ENCODE peak calls at places on chromosomes 11 and 22, in five cellular contexts. W, U, A, J and I are unnamed samples.

GRCh38 chr11:95715777-95716241 is 73.8 kb downstream of the FAM76B start:
- DNase-seq in A (no peak), U (no peak), W (peak), J (peak), I (peak)

GRCh38 chr22:50215297-50216049 is 14.7 kb downstream of the SELENOO start:
- DNase-seq in U (no peak), A (no peak), J (no peak), W (no peak), I (no peak)

GRCh38 chr11:22193348-22194051 is 615 bp downstream of the ANO5 start:
- DNase-seq in A (peak), U (no peak), J (no peak), W (peak), I (no peak)

GRCh38 chr11:112499153-112499907 is 238.7 kb upstream of the PLET1 start:
- DNase-seq in J (no peak), W (no peak), U (no peak), A (peak), I (no peak)

GRCh38 chr11:134950692-134951304 is 538.8 kb upstream of the B3GAT1 start:
- DNase-seq in J (peak), W (no peak), A (peak), U (no peak), I (peak)

GRCh38 chr11:46006418-46007070 is 84.1 kb downstream of the LARGE2 start:
- DNase-seq in W (peak), J (peak), U (peak), A (peak), I (peak)

GRCh38 chr11:103803062-103803461 is 233.4 kb upstream of the DDI1 start:
- DNase-seq in A (no peak), W (peak), J (peak), U (no peak), I (peak)

GRCh38 chr11:69778373-69778772 is 3.2 kb upstream of the FGF4 start:
- DNase-seq in J (no peak), W (no peak), U (no peak), A (no peak), I (no peak)

GRCh38 chr11:122862091-122862490 is 20.5 kb upstream of the JHY start:
- DNase-seq in U (no peak), A (no peak), W (no peak), J (no peak), I (no peak)

GRCh38 chr11:44861829-44862545 is 88.7 kb downstream of the TP53I11 start:
- DNase-seq in J (peak), W (peak), U (peak), A (peak), I (peak)

GRCh38 chr11:64934765-64935633 is 694 bp downstream of the GPHA2 start:
- DNase-seq in U (no peak), W (no peak), A (no peak), J (no peak), I (no peak)

GRCh38 chr11:87134524-87135106 is 96.9 kb downstream of the TMEM135 start:
- DNase-seq in J (no peak), A (no peak), U (no peak), W (no peak), I (no peak)

GRCh38 chr11:2107521-2107920 is 31.7 kb downstream of the IGF2 start:
- DNase-seq in U (peak), W (no peak), J (no peak), A (no peak), I (no peak)

GRCh38 chr11:94329501-94329900 is 25.1 kb downstream of the IZUMO1R start:
- DNase-seq in J (no peak), A (no peak), W (no peak), U (no peak), I (no peak)

GRCh38 chr11:128924109-128924508 is 18.6 kb downstream of the TP53AIP1 start:
- DNase-seq in U (no peak), J (no peak), W (no peak), A (no peak), I (no peak)

GRCh38 chr22:32603651-32604540 is 129.3 kb downstream of the FBXO7 start:
- DNase-seq in U (no peak), J (no peak), W (no peak), A (no peak), I (no peak)

GRCh38 chr22:20117656-20118571 is 888 bp upstream of the TRMT2A start:
- DNase-seq in A (peak), U (peak), J (peak), W (peak), I (peak)

GRCh38 chr22:49209452-49210195 is 618.0 kb downstream of the BRD1 start:
- DNase-seq in A (no peak), U (no peak), W (no peak), J (no peak), I (no peak)

GRCh38 chr11:84671325-84672019 is 955.7 kb downstream of the DLG2 start:
- DNase-seq in A (no peak), J (no peak), W (peak), U (no peak), I (no peak)

GRCh38 chr11:23404225-23405160 is 544.2 kb upstream of the CCDC179 start:
- DNase-seq in U (peak), W (no peak), J (no peak), A (no peak), I (no peak)

GRCh38 chr22:49694462-49695260 is 133.0 kb downstream of the BRD1 start:
- DNase-seq in W (no peak), J (no peak), A (no peak), U (no peak), I (no peak)

GRCh38 chr11:78354741-78355705 is 62.6 kb downstream of the GAB2 start:
- DNase-seq in J (no peak), A (peak), W (peak), U (no peak), I (peak)

GRCh38 chr22:24455039-24455438 is 27.6 kb downstream of the ADORA2A start:
- DNase-seq in U (no peak), J (no peak), A (no peak), W (no peak), I (no peak)

GRCh38 chr22:24453853-24454252 is 26.5 kb downstream of the ADORA2A start:
- DNase-seq in J (no peak), U (no peak), A (no peak), W (no peak), I (no peak)

GRCh38 chr22:24451162-24451561 is 23.8 kb downstream of the ADORA2A start:
- DNase-seq in J (no peak), U (no peak), A (no peak), W (no peak), I (no peak)

GRCh38 chr22:24446291-24446611 is 18.9 kb downstream of the ADORA2A start:
- DNase-seq in J (no peak), A (no peak), U (no peak), W (no peak), I (no peak)

DNA sequence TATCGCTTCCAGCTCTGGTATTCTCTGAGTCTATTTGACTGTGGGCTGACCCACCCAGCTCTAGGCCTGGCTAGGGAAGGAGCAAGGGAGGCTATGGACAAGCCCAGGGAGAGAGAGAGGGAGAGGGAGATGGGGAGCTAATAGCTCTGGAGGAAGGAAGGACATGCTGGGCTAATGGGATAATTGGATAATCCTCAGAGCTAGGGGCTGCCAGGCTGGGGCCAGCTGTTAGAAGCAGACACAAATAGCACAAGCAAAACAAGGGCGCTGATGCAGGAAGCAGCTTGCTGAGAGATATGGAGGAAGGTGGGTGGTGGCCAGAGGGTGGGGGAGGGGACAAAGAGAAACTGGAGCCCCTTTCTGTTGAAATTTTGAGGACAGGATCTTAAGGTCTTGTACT is 23.2 kb downstream of the ADORA2A start:
- DNase-seq in J (no peak), W (no peak), A (peak), U (no peak), I (no peak)
- H3K4me3 ChIP-seq in J (no peak), W (no peak), A (no peak), U (no peak), I (no peak)

DNA sequence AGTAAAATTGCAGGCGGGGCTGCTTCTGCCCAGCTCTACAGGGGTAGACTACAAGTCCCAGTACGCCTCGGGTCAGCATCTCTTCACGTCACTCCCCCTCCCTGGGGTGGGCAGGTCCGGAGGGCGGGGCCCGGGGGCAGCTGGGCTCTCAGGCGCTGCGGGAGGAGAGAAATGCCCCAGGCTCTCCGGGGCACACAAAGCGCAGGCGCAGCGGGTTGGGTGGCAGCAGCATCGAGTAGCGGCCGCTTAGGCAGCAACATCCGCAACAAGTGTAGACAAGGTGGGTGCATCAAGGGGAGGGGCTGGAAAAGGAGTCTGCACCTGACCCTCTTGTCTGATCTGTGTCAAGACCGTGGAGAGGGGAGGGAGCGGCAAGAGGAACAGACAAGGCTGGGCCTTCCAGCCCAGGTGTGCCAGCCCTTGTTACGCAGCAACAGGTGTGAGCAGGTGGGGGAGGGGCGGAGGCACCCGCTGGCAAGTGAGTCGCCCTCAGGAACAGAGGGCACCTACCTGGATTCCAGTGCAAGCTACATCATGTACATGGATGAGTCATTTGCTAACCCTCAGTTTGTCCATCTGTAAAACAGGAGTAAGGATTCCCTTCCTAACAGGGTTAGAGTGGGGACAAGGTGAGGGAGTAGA is 1.2 kb downstream of the PLEKHB1 start:
- DNase-seq in J (peak), A (peak), W (peak), U (peak), I (peak)
- H3K4me3 ChIP-seq in J (no peak), A (peak), W (peak), U (peak), I (peak)

DNA sequence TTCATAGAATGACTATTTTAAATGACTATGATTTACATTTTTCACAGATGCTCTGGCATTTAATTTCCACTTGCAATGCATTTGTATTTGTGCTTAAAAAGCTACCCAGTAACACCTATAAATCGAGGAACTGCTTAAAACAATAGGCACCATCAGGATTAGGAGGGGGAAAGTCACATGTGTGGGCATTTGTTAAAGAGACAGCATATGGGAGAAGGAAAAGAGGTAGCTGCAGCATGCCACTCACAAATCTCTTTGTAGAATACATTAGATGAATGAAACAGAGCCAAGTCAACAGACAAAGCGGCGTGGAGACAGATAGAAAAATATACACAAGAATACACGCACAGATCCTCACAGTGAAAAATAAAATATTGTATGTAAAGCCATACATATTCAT is 228.0 kb downstream of the CADM1 start:
- DNase-seq in A (no peak), U (no peak), J (no peak), W (no peak), I (no peak)
- H3K4me3 ChIP-seq in A (no peak), U (no peak), J (no peak), W (no peak), I (no peak)

GRCh38 chr11:8232849-8233606 is 30.6 kb downstream of the LMO1 start:
- DNase-seq in U (no peak), J (no peak), W (no peak), A (no peak), I (no peak)
- H3K4me3 ChIP-seq in U (no peak), J (no peak), W (no peak), A (no peak), I (no peak)

GRCh38 chr11:3380706-3381570 is 2.0 kb upstream of the ZNF195 start:
- DNase-seq in W (no peak), A (peak), J (peak), U (no peak), I (peak)
- H3K4me3 ChIP-seq in W (no peak), A (peak), J (no peak), U (no peak), I (peak)

DNA sequence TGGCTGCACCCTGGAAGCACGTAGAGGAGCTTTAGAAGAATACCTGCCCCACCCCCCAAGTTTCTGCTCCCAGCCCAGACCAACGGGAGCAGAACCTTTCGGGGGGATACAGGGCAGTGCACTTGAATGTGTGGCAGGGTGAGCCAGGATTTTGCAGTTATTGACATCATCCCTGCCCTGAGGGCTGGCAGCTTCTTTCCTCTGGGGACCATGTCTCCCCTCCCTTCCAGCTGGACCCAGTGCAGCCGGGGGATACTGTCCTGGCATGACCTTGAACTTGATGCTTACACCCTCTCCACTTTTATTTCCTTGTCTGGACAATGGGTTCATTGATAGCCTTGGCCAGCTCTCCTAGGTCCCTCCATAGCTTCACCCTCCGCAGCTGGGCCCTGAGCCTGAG is 4.1 kb upstream of the CABP7 start:
- DNase-seq in W (no peak), A (no peak), U (no peak), J (no peak), I (no peak)
- H3K4me3 ChIP-seq in W (no peak), A (no peak), U (no peak), J (no peak), I (no peak)